ENCODE peak calls at places on chromosomes 7 and 10, in five cellular contexts. One of them, this sample, is unnamed.

GRCh38 chr10:71263376-71263775 is 51.0 kb downstream of the UNC5B start:
- DNase-seq in mucosa of descending colon: no peak
- DNase-seq in cardiac fibroblast: peak; percentile 26
- DNase-seq in activated CD8-positive, alpha-beta T cell treated with anti-CD3 and anti-CD28 coated beads for 36 hours: no peak
- DNase-seq in PC-9: no peak
- DNase-seq in this sample: no peak

GRCh38 chr10:31352436-31353226 is 33.6 kb downstream of the ZEB1 start:
- DNase-seq in activated CD8-positive, alpha-beta T cell treated with anti-CD3 and anti-CD28 coated beads for 36 hours: no peak
- DNase-seq in mucosa of descending colon: no peak
- DNase-seq in PC-9: no peak
- DNase-seq in cardiac fibroblast: no peak
- DNase-seq in this sample: no peak

GRCh38 chr10:43254881-43255643 is 11.8 kb downstream of the RASGEF1A start:
- DNase-seq in PC-9: no peak
- DNase-seq in cardiac fibroblast: no peak
- DNase-seq in activated CD8-positive, alpha-beta T cell treated with anti-CD3 and anti-CD28 coated beads for 36 hours: no peak
- DNase-seq in mucosa of descending colon: peak; percentile 47
- DNase-seq in this sample: no peak

GRCh38 chr10:110656612-110657011 is 12.5 kb downstream of the RBM20 start:
- DNase-seq in PC-9: no peak
- DNase-seq in mucosa of descending colon: no peak
- DNase-seq in activated CD8-positive, alpha-beta T cell treated with anti-CD3 and anti-CD28 coated beads for 36 hours: no peak
- DNase-seq in cardiac fibroblast: no peak
- DNase-seq in this sample: no peak

GRCh38 chr10:101291254-101292193 is 62.3 kb upstream of the LBX1 start:
- DNase-seq in activated CD8-positive, alpha-beta T cell treated with anti-CD3 and anti-CD28 coated beads for 36 hours: peak; percentile 75
- DNase-seq in mucosa of descending colon: no peak
- DNase-seq in PC-9: no peak
- DNase-seq in cardiac fibroblast: peak; percentile 16
- DNase-seq in this sample: peak; percentile 92

GRCh38 chr10:35696888-35697287 is 54.8 kb upstream of the FZD8 start:
- DNase-seq in cardiac fibroblast: no peak
- DNase-seq in PC-9: no peak
- DNase-seq in activated CD8-positive, alpha-beta T cell treated with anti-CD3 and anti-CD28 coated beads for 36 hours: no peak
- DNase-seq in mucosa of descending colon: no peak
- DNase-seq in this sample: no peak

GRCh38 chr7:119935418-119936025 is 337.5 kb upstream of the KCND2 start:
- DNase-seq in mucosa of descending colon: no peak
- DNase-seq in PC-9: no peak
- DNase-seq in activated CD8-positive, alpha-beta T cell treated with anti-CD3 and anti-CD28 coated beads for 36 hours: no peak
- DNase-seq in cardiac fibroblast: peak; percentile 77
- DNase-seq in this sample: no peak

GRCh38 chr7:73789051-73789450 is 19.0 kb upstream of the CLDN3 start:
- DNase-seq in PC-9: no peak
- DNase-seq in activated CD8-positive, alpha-beta T cell treated with anti-CD3 and anti-CD28 coated beads for 36 hours: no peak
- DNase-seq in cardiac fibroblast: no peak
- DNase-seq in mucosa of descending colon: no peak
- DNase-seq in this sample: no peak

GRCh38 chr10:127151981-127152699 is 44.3 kb downstream of the INSYN2A start:
- DNase-seq in cardiac fibroblast: peak; percentile 35
- DNase-seq in mucosa of descending colon: no peak
- DNase-seq in PC-9: peak; percentile 64
- DNase-seq in activated CD8-positive, alpha-beta T cell treated with anti-CD3 and anti-CD28 coated beads for 36 hours: no peak
- DNase-seq in this sample: no peak

GRCh38 chr7:82762880-82763279 is 319.3 kb upstream of the CACNA2D1 start:
- DNase-seq in activated CD8-positive, alpha-beta T cell treated with anti-CD3 and anti-CD28 coated beads for 36 hours: no peak
- DNase-seq in PC-9: no peak
- DNase-seq in cardiac fibroblast: no peak
- DNase-seq in mucosa of descending colon: no peak
- DNase-seq in this sample: no peak

GRCh38 chr10:95841711-95842498 is 65.9 kb upstream of the CC2D2B start:
- DNase-seq in PC-9: no peak
- DNase-seq in activated CD8-positive, alpha-beta T cell treated with anti-CD3 and anti-CD28 coated beads for 36 hours: peak; percentile 66
- DNase-seq in cardiac fibroblast: peak; percentile 86
- DNase-seq in mucosa of descending colon: no peak
- DNase-seq in this sample: no peak

GRCh38 chr7:29146888-29147609 is 712 bp upstream of the CPVL start:
- DNase-seq in PC-9: peak; percentile 69
- DNase-seq in mucosa of descending colon: no peak
- DNase-seq in activated CD8-positive, alpha-beta T cell treated with anti-CD3 and anti-CD28 coated beads for 36 hours: no peak
- DNase-seq in cardiac fibroblast: no peak
- DNase-seq in this sample: no peak

GRCh38 chr7:125084196-125084595 is 154.6 kb upstream of the POT1 start:
- DNase-seq in mucosa of descending colon: no peak
- DNase-seq in PC-9: no peak
- DNase-seq in activated CD8-positive, alpha-beta T cell treated with anti-CD3 and anti-CD28 coated beads for 36 hours: no peak
- DNase-seq in cardiac fibroblast: peak; percentile 5
- DNase-seq in this sample: no peak

GRCh38 chr10:96493871-96494525 is 19.7 kb downstream of the TLL2 start:
- DNase-seq in mucosa of descending colon: no peak
- DNase-seq in cardiac fibroblast: no peak
- DNase-seq in PC-9: no peak
- DNase-seq in activated CD8-positive, alpha-beta T cell treated with anti-CD3 and anti-CD28 coated beads for 36 hours: no peak
- DNase-seq in this sample: no peak

GRCh38 chr7:147804032-147804431 is 786.5 kb upstream of the C7orf33 start:
- DNase-seq in PC-9: no peak
- DNase-seq in mucosa of descending colon: no peak
- DNase-seq in activated CD8-positive, alpha-beta T cell treated with anti-CD3 and anti-CD28 coated beads for 36 hours: no peak
- DNase-seq in cardiac fibroblast: no peak
- DNase-seq in this sample: no peak

GRCh38 chr10:123743441-123744225 is 77.5 kb downstream of the GPR26 start:
- DNase-seq in mucosa of descending colon: no peak
- DNase-seq in PC-9: peak; percentile 35
- DNase-seq in activated CD8-positive, alpha-beta T cell treated with anti-CD3 and anti-CD28 coated beads for 36 hours: no peak
- DNase-seq in cardiac fibroblast: no peak
- DNase-seq in this sample: no peak

GRCh38 chr7:89887489-89887888 is 266.8 kb upstream of the STEAP1 start:
- DNase-seq in PC-9: no peak
- DNase-seq in mucosa of descending colon: no peak
- DNase-seq in activated CD8-positive, alpha-beta T cell treated with anti-CD3 and anti-CD28 coated beads for 36 hours: no peak
- DNase-seq in cardiac fibroblast: no peak
- DNase-seq in this sample: no peak

GRCh38 chr10:78645053-78645787 is 423.5 kb upstream of the ZMIZ1 start:
- DNase-seq in cardiac fibroblast: no peak
- DNase-seq in PC-9: no peak
- DNase-seq in mucosa of descending colon: no peak
- DNase-seq in activated CD8-positive, alpha-beta T cell treated with anti-CD3 and anti-CD28 coated beads for 36 hours: no peak
- DNase-seq in this sample: no peak

GRCh38 chr7:156566812-156567549 is 73.6 kb upstream of the RNF32 start:
- DNase-seq in cardiac fibroblast: no peak
- DNase-seq in activated CD8-positive, alpha-beta T cell treated with anti-CD3 and anti-CD28 coated beads for 36 hours: no peak
- DNase-seq in PC-9: no peak
- DNase-seq in mucosa of descending colon: peak; percentile 80
- DNase-seq in this sample: no peak

GRCh38 chr7:55255501-55256445 is 109.4 kb upstream of the LANCL2 start:
- DNase-seq in mucosa of descending colon: peak; percentile 77
- DNase-seq in activated CD8-positive, alpha-beta T cell treated with anti-CD3 and anti-CD28 coated beads for 36 hours: peak; percentile 79
- DNase-seq in PC-9: peak; percentile 81
- DNase-seq in cardiac fibroblast: peak; percentile 84
- DNase-seq in this sample: peak; percentile 91

GRCh38 chr10:86644412-86645110 is 9.8 kb upstream of the OPN4 start:
- DNase-seq in PC-9: no peak
- DNase-seq in mucosa of descending colon: no peak
- DNase-seq in cardiac fibroblast: peak; percentile 29
- DNase-seq in activated CD8-positive, alpha-beta T cell treated with anti-CD3 and anti-CD28 coated beads for 36 hours: peak; percentile 39
- DNase-seq in this sample: no peak

GRCh38 chr10:2882628-2883027 is 184.7 kb upstream of the PFKP start:
- DNase-seq in cardiac fibroblast: no peak
- DNase-seq in PC-9: no peak
- DNase-seq in activated CD8-positive, alpha-beta T cell treated with anti-CD3 and anti-CD28 coated beads for 36 hours: no peak
- DNase-seq in mucosa of descending colon: no peak
- DNase-seq in this sample: no peak

GRCh38 chr7:16187131-16187530 is 234.2 kb downstream of the CRPPA start:
- DNase-seq in mucosa of descending colon: no peak
- DNase-seq in activated CD8-positive, alpha-beta T cell treated with anti-CD3 and anti-CD28 coated beads for 36 hours: no peak
- DNase-seq in PC-9: no peak
- DNase-seq in cardiac fibroblast: no peak
- DNase-seq in this sample: no peak

GRCh38 chr10:100739516-100740368 is 5.6 kb upstream of the PAX2 start:
- DNase-seq in mucosa of descending colon: no peak
- DNase-seq in PC-9: no peak
- DNase-seq in activated CD8-positive, alpha-beta T cell treated with anti-CD3 and anti-CD28 coated beads for 36 hours: no peak
- DNase-seq in cardiac fibroblast: no peak
- DNase-seq in this sample: peak; percentile 46

GRCh38 chr7:30411173-30411572 is 67.4 kb downstream of the NOD1 start:
- DNase-seq in mucosa of descending colon: no peak
- DNase-seq in cardiac fibroblast: no peak
- DNase-seq in PC-9: no peak
- DNase-seq in activated CD8-positive, alpha-beta T cell treated with anti-CD3 and anti-CD28 coated beads for 36 hours: no peak
- DNase-seq in this sample: no peak

GRCh38 chr7:138875794-138876193 is 77.8 kb upstream of the ATP6V0A4 start:
- DNase-seq in PC-9: peak; percentile 92
- DNase-seq in activated CD8-positive, alpha-beta T cell treated with anti-CD3 and anti-CD28 coated beads for 36 hours: peak; percentile 84
- DNase-seq in cardiac fibroblast: peak; percentile 78
- DNase-seq in mucosa of descending colon: no peak
- DNase-seq in this sample: no peak

GRCh38 chr10:77685494-77685893 is 47.9 kb upstream of the KCNMA1 start:
- DNase-seq in mucosa of descending colon: no peak
- DNase-seq in cardiac fibroblast: no peak
- DNase-seq in activated CD8-positive, alpha-beta T cell treated with anti-CD3 and anti-CD28 coated beads for 36 hours: no peak
- DNase-seq in PC-9: no peak
- DNase-seq in this sample: no peak

GRCh38 chr10:102431452-102432124 is 786 bp downstream of the CUEDC2 start:
- DNase-seq in mucosa of descending colon: no peak
- DNase-seq in cardiac fibroblast: peak; percentile 59
- DNase-seq in PC-9: no peak
- DNase-seq in activated CD8-positive, alpha-beta T cell treated with anti-CD3 and anti-CD28 coated beads for 36 hours: no peak
- DNase-seq in this sample: no peak

GRCh38 chr10:80468002-80468401 is 13.9 kb downstream of the TSPAN14 start:
- DNase-seq in mucosa of descending colon: peak; percentile 89
- DNase-seq in cardiac fibroblast: peak; percentile 50
- DNase-seq in activated CD8-positive, alpha-beta T cell treated with anti-CD3 and anti-CD28 coated beads for 36 hours: peak; percentile 90
- DNase-seq in PC-9: no peak
- DNase-seq in this sample: peak; percentile 63

GRCh38 chr7:28776463-28777157 is 181.5 kb downstream of the TRIL start:
- DNase-seq in activated CD8-positive, alpha-beta T cell treated with anti-CD3 and anti-CD28 coated beads for 36 hours: no peak
- DNase-seq in mucosa of descending colon: no peak
- DNase-seq in cardiac fibroblast: no peak
- DNase-seq in PC-9: no peak
- DNase-seq in this sample: no peak

GRCh38 chr7:466465-467191 is 53.0 kb downstream of the PDGFA start:
- DNase-seq in cardiac fibroblast: no peak
- DNase-seq in mucosa of descending colon: peak; percentile 21
- DNase-seq in PC-9: no peak
- DNase-seq in activated CD8-positive, alpha-beta T cell treated with anti-CD3 and anti-CD28 coated beads for 36 hours: peak; percentile 1
- DNase-seq in this sample: no peak

GRCh38 chr7:40194743-40195142 is 59.9 kb downstream of the SUGCT start:
- DNase-seq in cardiac fibroblast: peak; percentile 93
- DNase-seq in mucosa of descending colon: no peak
- DNase-seq in activated CD8-positive, alpha-beta T cell treated with anti-CD3 and anti-CD28 coated beads for 36 hours: no peak
- DNase-seq in PC-9: no peak
- DNase-seq in this sample: no peak

GRCh38 chr7:155119801-155120382 is 49.8 kb downstream of the HTR5A start:
- DNase-seq in cardiac fibroblast: peak; percentile 2
- DNase-seq in PC-9: no peak
- DNase-seq in mucosa of descending colon: no peak
- DNase-seq in activated CD8-positive, alpha-beta T cell treated with anti-CD3 and anti-CD28 coated beads for 36 hours: no peak
- DNase-seq in this sample: no peak

GRCh38 chr10:22042557-22043326 is 39.2 kb upstream of the DNAJC1 start:
- DNase-seq in cardiac fibroblast: no peak
- DNase-seq in mucosa of descending colon: no peak
- DNase-seq in activated CD8-positive, alpha-beta T cell treated with anti-CD3 and anti-CD28 coated beads for 36 hours: no peak
- DNase-seq in PC-9: no peak
- DNase-seq in this sample: no peak

GRCh38 chr10:123117644-123118409 is 17.9 kb upstream of the HMX3 start:
- DNase-seq in PC-9: no peak
- DNase-seq in mucosa of descending colon: peak; percentile 46
- DNase-seq in cardiac fibroblast: no peak
- DNase-seq in activated CD8-positive, alpha-beta T cell treated with anti-CD3 and anti-CD28 coated beads for 36 hours: no peak
- DNase-seq in this sample: no peak

GRCh38 chr10:14240253-14241189 is 90.2 kb downstream of the FRMD4A start:
- DNase-seq in PC-9: no peak
- DNase-seq in mucosa of descending colon: no peak
- DNase-seq in activated CD8-positive, alpha-beta T cell treated with anti-CD3 and anti-CD28 coated beads for 36 hours: no peak
- DNase-seq in cardiac fibroblast: peak; percentile 39
- DNase-seq in this sample: no peak
- TF ChIP-seq CTCF in PC-9: no peak
- TF ChIP-seq CTCF in mucosa of descending colon: no peak
- TF ChIP-seq CTCF in activated CD8-positive, alpha-beta T cell treated with anti-CD3 and anti-CD28 coated beads for 36 hours: no peak
- TF ChIP-seq CTCF in cardiac fibroblast: no peak
- TF ChIP-seq CTCF in this sample: peak; percentile 30

GRCh38 chr10:112792487-112793196 is 157.4 kb upstream of the TCF7L2 start:
- DNase-seq in mucosa of descending colon: no peak
- DNase-seq in activated CD8-positive, alpha-beta T cell treated with anti-CD3 and anti-CD28 coated beads for 36 hours: no peak
- DNase-seq in PC-9: no peak
- DNase-seq in cardiac fibroblast: peak; percentile 61
- DNase-seq in this sample: peak; percentile 36

GRCh38 chr10:112797221-112797620 is 152.8 kb upstream of the TCF7L2 start:
- DNase-seq in mucosa of descending colon: no peak
- DNase-seq in PC-9: no peak
- DNase-seq in cardiac fibroblast: no peak
- DNase-seq in activated CD8-positive, alpha-beta T cell treated with anti-CD3 and anti-CD28 coated beads for 36 hours: no peak
- DNase-seq in this sample: no peak

GRCh38 chr10:112794201-112794600 is 155.8 kb upstream of the TCF7L2 start:
- DNase-seq in PC-9: no peak
- DNase-seq in mucosa of descending colon: no peak
- DNase-seq in activated CD8-positive, alpha-beta T cell treated with anti-CD3 and anti-CD28 coated beads for 36 hours: no peak
- DNase-seq in cardiac fibroblast: no peak
- DNase-seq in this sample: no peak

GRCh38 chr10:112793197-112793921 is 156.7 kb upstream of the TCF7L2 start:
- DNase-seq in activated CD8-positive, alpha-beta T cell treated with anti-CD3 and anti-CD28 coated beads for 36 hours: no peak
- DNase-seq in mucosa of descending colon: no peak
- DNase-seq in cardiac fibroblast: peak; percentile 50
- DNase-seq in PC-9: no peak
- DNase-seq in this sample: no peak

GRCh38 chr10:112795067-112795466 is 155.0 kb upstream of the TCF7L2 start:
- DNase-seq in cardiac fibroblast: no peak
- DNase-seq in mucosa of descending colon: no peak
- DNase-seq in activated CD8-positive, alpha-beta T cell treated with anti-CD3 and anti-CD28 coated beads for 36 hours: no peak
- DNase-seq in PC-9: no peak
- DNase-seq in this sample: no peak
- TF ChIP-seq CTCF in cardiac fibroblast: no peak
- TF ChIP-seq CTCF in mucosa of descending colon: no peak
- TF ChIP-seq CTCF in activated CD8-positive, alpha-beta T cell treated with anti-CD3 and anti-CD28 coated beads for 36 hours: no peak
- TF ChIP-seq CTCF in PC-9: no peak
- TF ChIP-seq CTCF in this sample: no peak

GRCh38 chr7:92330835-92331438 is 85.2 kb downstream of the ANKIB1 start:
- DNase-seq in PC-9: no peak
- DNase-seq in cardiac fibroblast: no peak
- DNase-seq in activated CD8-positive, alpha-beta T cell treated with anti-CD3 and anti-CD28 coated beads for 36 hours: no peak
- DNase-seq in mucosa of descending colon: no peak
- DNase-seq in this sample: no peak
- TF ChIP-seq CTCF in PC-9: no peak
- TF ChIP-seq CTCF in cardiac fibroblast: no peak
- TF ChIP-seq CTCF in activated CD8-positive, alpha-beta T cell treated with anti-CD3 and anti-CD28 coated beads for 36 hours: no peak
- TF ChIP-seq CTCF in mucosa of descending colon: no peak
- TF ChIP-seq CTCF in this sample: no peak

DNA sequence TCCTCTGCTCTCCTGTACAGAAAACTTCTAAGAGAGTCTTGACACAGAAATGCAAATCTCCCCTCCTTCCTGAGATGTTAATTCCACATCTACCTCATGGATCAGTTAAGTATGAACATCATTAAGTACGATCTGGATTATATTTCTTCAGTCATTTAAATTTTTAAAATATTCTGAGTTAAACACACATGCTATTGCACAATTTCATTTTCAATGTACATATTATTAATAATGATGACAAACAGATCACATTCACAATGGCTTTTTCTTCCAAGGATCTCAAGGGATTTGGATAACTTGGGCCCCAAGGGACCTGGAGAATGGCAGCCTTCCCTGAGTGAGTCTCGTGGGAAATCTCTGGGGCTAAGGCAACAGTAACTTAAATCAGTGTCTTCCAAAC is 16.2 kb downstream of the BEND7 start:
- DNase-seq in cardiac fibroblast: no peak
- DNase-seq in activated CD8-positive, alpha-beta T cell treated with anti-CD3 and anti-CD28 coated beads for 36 hours: no peak
- DNase-seq in mucosa of descending colon: no peak
- DNase-seq in PC-9: no peak
- DNase-seq in this sample: no peak
- TF ChIP-seq CTCF in cardiac fibroblast: no peak
- TF ChIP-seq CTCF in activated CD8-positive, alpha-beta T cell treated with anti-CD3 and anti-CD28 coated beads for 36 hours: no peak
- TF ChIP-seq CTCF in mucosa of descending colon: no peak
- TF ChIP-seq CTCF in PC-9: no peak
- TF ChIP-seq CTCF in this sample: no peak

This sample was measured in glutamatergic neuron.